ENCODE peak calls at places on chromosome 12, in eight cellular contexts. One of them, this sample, is unnamed.

GRCh38 chr12:26791328-26791791 is 41.6 kb downstream of the ITPR2 start:
- DNase-seq in fibroblast of the conjunctiva: no peak
- DNase-seq in effector memory CD4-positive, alpha-beta T cell: no peak
- DNase-seq in stimulated activated CD4-positive, alpha-beta T cell treated with anti-CD3 and anti-CD28 coated beads, TNF-alpha, amount 100 ng/mL, for 24 hours: no peak
- DNase-seq in heart left ventricle: no peak
- DNase-seq in stimulated activated effector memory CD8-positive, alpha-beta T cell treated with anti-CD3 and anti-CD28 coated beads, Interleukin-12 subunit alpha, Interleukin-12 subunit beta, amount 100 ng/mL, for 72 hours: no peak
- DNase-seq in putamen: peak
- DNase-seq in NCI-H460: no peak
- DNase-seq in this sample: no peak

GRCh38 chr12:15679146-15679545 is 110.0 kb downstream of the EPS8 start:
- DNase-seq in stimulated activated effector memory CD8-positive, alpha-beta T cell treated with anti-CD3 and anti-CD28 coated beads, Interleukin-12 subunit alpha, Interleukin-12 subunit beta, amount 100 ng/mL, for 72 hours: no peak
- DNase-seq in effector memory CD4-positive, alpha-beta T cell: no peak
- DNase-seq in fibroblast of the conjunctiva: no peak
- DNase-seq in putamen: no peak
- DNase-seq in stimulated activated CD4-positive, alpha-beta T cell treated with anti-CD3 and anti-CD28 coated beads, TNF-alpha, amount 100 ng/mL, for 24 hours: no peak
- DNase-seq in heart left ventricle: no peak
- DNase-seq in NCI-H460: no peak
- DNase-seq in this sample: no peak

GRCh38 chr12:89369166-89369565 is 16.9 kb upstream of the DUSP6 start:
- DNase-seq in fibroblast of the conjunctiva: no peak
- DNase-seq in stimulated activated effector memory CD8-positive, alpha-beta T cell treated with anti-CD3 and anti-CD28 coated beads, Interleukin-12 subunit alpha, Interleukin-12 subunit beta, amount 100 ng/mL, for 72 hours: no peak
- DNase-seq in putamen: no peak
- DNase-seq in effector memory CD4-positive, alpha-beta T cell: no peak
- DNase-seq in stimulated activated CD4-positive, alpha-beta T cell treated with anti-CD3 and anti-CD28 coated beads, TNF-alpha, amount 100 ng/mL, for 24 hours: no peak
- DNase-seq in NCI-H460: no peak
- DNase-seq in heart left ventricle: no peak
- DNase-seq in this sample: no peak

GRCh38 chr12:105961821-105962671 is 176.7 kb downstream of the NUAK1 start:
- DNase-seq in heart left ventricle: no peak
- DNase-seq in effector memory CD4-positive, alpha-beta T cell: no peak
- DNase-seq in stimulated activated effector memory CD8-positive, alpha-beta T cell treated with anti-CD3 and anti-CD28 coated beads, Interleukin-12 subunit alpha, Interleukin-12 subunit beta, amount 100 ng/mL, for 72 hours: no peak
- DNase-seq in fibroblast of the conjunctiva: no peak
- DNase-seq in putamen: no peak
- DNase-seq in stimulated activated CD4-positive, alpha-beta T cell treated with anti-CD3 and anti-CD28 coated beads, TNF-alpha, amount 100 ng/mL, for 24 hours: no peak
- DNase-seq in NCI-H460: no peak
- DNase-seq in this sample: no peak

GRCh38 chr12:3545121-3545796 is 54.3 kb downstream of the PRMT8 start:
- DNase-seq in NCI-H460: no peak
- DNase-seq in putamen: no peak
- DNase-seq in stimulated activated CD4-positive, alpha-beta T cell treated with anti-CD3 and anti-CD28 coated beads, TNF-alpha, amount 100 ng/mL, for 24 hours: no peak
- DNase-seq in effector memory CD4-positive, alpha-beta T cell: no peak
- DNase-seq in stimulated activated effector memory CD8-positive, alpha-beta T cell treated with anti-CD3 and anti-CD28 coated beads, Interleukin-12 subunit alpha, Interleukin-12 subunit beta, amount 100 ng/mL, for 72 hours: no peak
- DNase-seq in fibroblast of the conjunctiva: no peak
- DNase-seq in heart left ventricle: no peak
- DNase-seq in this sample: no peak

GRCh38 chr12:28268830-28269229 is 78.6 kb downstream of the CCDC91 start:
- DNase-seq in heart left ventricle: no peak
- DNase-seq in NCI-H460: no peak
- DNase-seq in stimulated activated CD4-positive, alpha-beta T cell treated with anti-CD3 and anti-CD28 coated beads, TNF-alpha, amount 100 ng/mL, for 24 hours: no peak
- DNase-seq in stimulated activated effector memory CD8-positive, alpha-beta T cell treated with anti-CD3 and anti-CD28 coated beads, Interleukin-12 subunit alpha, Interleukin-12 subunit beta, amount 100 ng/mL, for 72 hours: no peak
- DNase-seq in fibroblast of the conjunctiva: no peak
- DNase-seq in putamen: no peak
- DNase-seq in effector memory CD4-positive, alpha-beta T cell: no peak
- DNase-seq in this sample: no peak

GRCh38 chr12:55847603-55848329 is 5.0 kb upstream of the MMP19 start:
- DNase-seq in fibroblast of the conjunctiva: peak
- DNase-seq in stimulated activated effector memory CD8-positive, alpha-beta T cell treated with anti-CD3 and anti-CD28 coated beads, Interleukin-12 subunit alpha, Interleukin-12 subunit beta, amount 100 ng/mL, for 72 hours: no peak
- DNase-seq in effector memory CD4-positive, alpha-beta T cell: no peak
- DNase-seq in NCI-H460: no peak
- DNase-seq in stimulated activated CD4-positive, alpha-beta T cell treated with anti-CD3 and anti-CD28 coated beads, TNF-alpha, amount 100 ng/mL, for 24 hours: no peak
- DNase-seq in heart left ventricle: peak
- DNase-seq in putamen: peak
- DNase-seq in this sample: peak

GRCh38 chr12:114263031-114263825 is 142.7 kb downstream of the TBX5 start:
- DNase-seq in stimulated activated effector memory CD8-positive, alpha-beta T cell treated with anti-CD3 and anti-CD28 coated beads, Interleukin-12 subunit alpha, Interleukin-12 subunit beta, amount 100 ng/mL, for 72 hours: no peak
- DNase-seq in putamen: peak
- DNase-seq in NCI-H460: no peak
- DNase-seq in heart left ventricle: no peak
- DNase-seq in stimulated activated CD4-positive, alpha-beta T cell treated with anti-CD3 and anti-CD28 coated beads, TNF-alpha, amount 100 ng/mL, for 24 hours: no peak
- DNase-seq in fibroblast of the conjunctiva: no peak
- DNase-seq in effector memory CD4-positive, alpha-beta T cell: no peak
- DNase-seq in this sample: no peak

GRCh38 chr12:24943947-24944597 is 4.8 kb downstream of the BCAT1 start:
- DNase-seq in fibroblast of the conjunctiva: no peak
- DNase-seq in putamen: no peak
- DNase-seq in NCI-H460: no peak
- DNase-seq in effector memory CD4-positive, alpha-beta T cell: no peak
- DNase-seq in heart left ventricle: no peak
- DNase-seq in stimulated activated CD4-positive, alpha-beta T cell treated with anti-CD3 and anti-CD28 coated beads, TNF-alpha, amount 100 ng/mL, for 24 hours: no peak
- DNase-seq in stimulated activated effector memory CD8-positive, alpha-beta T cell treated with anti-CD3 and anti-CD28 coated beads, Interleukin-12 subunit alpha, Interleukin-12 subunit beta, amount 100 ng/mL, for 72 hours: no peak
- DNase-seq in this sample: no peak

GRCh38 chr12:71780207-71780822 is 25.7 kb downstream of the RAB21 start:
- DNase-seq in stimulated activated effector memory CD8-positive, alpha-beta T cell treated with anti-CD3 and anti-CD28 coated beads, Interleukin-12 subunit alpha, Interleukin-12 subunit beta, amount 100 ng/mL, for 72 hours: no peak
- DNase-seq in putamen: peak
- DNase-seq in stimulated activated CD4-positive, alpha-beta T cell treated with anti-CD3 and anti-CD28 coated beads, TNF-alpha, amount 100 ng/mL, for 24 hours: peak
- DNase-seq in heart left ventricle: peak
- DNase-seq in NCI-H460: peak
- DNase-seq in fibroblast of the conjunctiva: peak
- DNase-seq in effector memory CD4-positive, alpha-beta T cell: peak
- DNase-seq in this sample: peak

GRCh38 chr12:47087088-47087688 is 7.4 kb upstream of the AMIGO2 start:
- DNase-seq in stimulated activated CD4-positive, alpha-beta T cell treated with anti-CD3 and anti-CD28 coated beads, TNF-alpha, amount 100 ng/mL, for 24 hours: no peak
- DNase-seq in effector memory CD4-positive, alpha-beta T cell: no peak
- DNase-seq in fibroblast of the conjunctiva: no peak
- DNase-seq in putamen: no peak
- DNase-seq in heart left ventricle: no peak
- DNase-seq in NCI-H460: no peak
- DNase-seq in stimulated activated effector memory CD8-positive, alpha-beta T cell treated with anti-CD3 and anti-CD28 coated beads, Interleukin-12 subunit alpha, Interleukin-12 subunit beta, amount 100 ng/mL, for 72 hours: no peak
- DNase-seq in this sample: peak

GRCh38 chr12:886206-886605 is 63.3 kb downstream of the RAD52 start:
- DNase-seq in fibroblast of the conjunctiva: no peak
- DNase-seq in stimulated activated CD4-positive, alpha-beta T cell treated with anti-CD3 and anti-CD28 coated beads, TNF-alpha, amount 100 ng/mL, for 24 hours: no peak
- DNase-seq in putamen: no peak
- DNase-seq in effector memory CD4-positive, alpha-beta T cell: no peak
- DNase-seq in heart left ventricle: no peak
- DNase-seq in stimulated activated effector memory CD8-positive, alpha-beta T cell treated with anti-CD3 and anti-CD28 coated beads, Interleukin-12 subunit alpha, Interleukin-12 subunit beta, amount 100 ng/mL, for 72 hours: no peak
- DNase-seq in NCI-H460: no peak
- DNase-seq in this sample: no peak

GRCh38 chr12:89234324-89235114 is 117.8 kb downstream of the DUSP6 start:
- DNase-seq in fibroblast of the conjunctiva: no peak
- DNase-seq in putamen: no peak
- DNase-seq in heart left ventricle: no peak
- DNase-seq in stimulated activated CD4-positive, alpha-beta T cell treated with anti-CD3 and anti-CD28 coated beads, TNF-alpha, amount 100 ng/mL, for 24 hours: no peak
- DNase-seq in stimulated activated effector memory CD8-positive, alpha-beta T cell treated with anti-CD3 and anti-CD28 coated beads, Interleukin-12 subunit alpha, Interleukin-12 subunit beta, amount 100 ng/mL, for 72 hours: no peak
- DNase-seq in NCI-H460: no peak
- DNase-seq in effector memory CD4-positive, alpha-beta T cell: no peak
- DNase-seq in this sample: no peak

GRCh38 chr12:43348221-43348620 is 203.8 kb downstream of the ADAMTS20 start:
- DNase-seq in NCI-H460: no peak
- DNase-seq in putamen: no peak
- DNase-seq in stimulated activated effector memory CD8-positive, alpha-beta T cell treated with anti-CD3 and anti-CD28 coated beads, Interleukin-12 subunit alpha, Interleukin-12 subunit beta, amount 100 ng/mL, for 72 hours: no peak
- DNase-seq in fibroblast of the conjunctiva: no peak
- DNase-seq in effector memory CD4-positive, alpha-beta T cell: no peak
- DNase-seq in heart left ventricle: no peak
- DNase-seq in stimulated activated CD4-positive, alpha-beta T cell treated with anti-CD3 and anti-CD28 coated beads, TNF-alpha, amount 100 ng/mL, for 24 hours: no peak
- DNase-seq in this sample: no peak

GRCh38 chr12:67239061-67239460 is 30.1 kb upstream of the CAND1 start:
- DNase-seq in stimulated activated effector memory CD8-positive, alpha-beta T cell treated with anti-CD3 and anti-CD28 coated beads, Interleukin-12 subunit alpha, Interleukin-12 subunit beta, amount 100 ng/mL, for 72 hours: no peak
- DNase-seq in fibroblast of the conjunctiva: no peak
- DNase-seq in putamen: no peak
- DNase-seq in stimulated activated CD4-positive, alpha-beta T cell treated with anti-CD3 and anti-CD28 coated beads, TNF-alpha, amount 100 ng/mL, for 24 hours: no peak
- DNase-seq in NCI-H460: no peak
- DNase-seq in effector memory CD4-positive, alpha-beta T cell: no peak
- DNase-seq in heart left ventricle: no peak
- DNase-seq in this sample: no peak

GRCh38 chr12:15831315-15831993 is 42.3 kb upstream of the EPS8 start:
- DNase-seq in effector memory CD4-positive, alpha-beta T cell: no peak
- DNase-seq in fibroblast of the conjunctiva: no peak
- DNase-seq in stimulated activated effector memory CD8-positive, alpha-beta T cell treated with anti-CD3 and anti-CD28 coated beads, Interleukin-12 subunit alpha, Interleukin-12 subunit beta, amount 100 ng/mL, for 72 hours: no peak
- DNase-seq in putamen: no peak
- DNase-seq in heart left ventricle: no peak
- DNase-seq in NCI-H460: no peak
- DNase-seq in stimulated activated CD4-positive, alpha-beta T cell treated with anti-CD3 and anti-CD28 coated beads, TNF-alpha, amount 100 ng/mL, for 24 hours: no peak
- DNase-seq in this sample: no peak

GRCh38 chr12:93174048-93174447 is 203.7 kb upstream of the NUDT4 start:
- DNase-seq in fibroblast of the conjunctiva: peak
- DNase-seq in stimulated activated CD4-positive, alpha-beta T cell treated with anti-CD3 and anti-CD28 coated beads, TNF-alpha, amount 100 ng/mL, for 24 hours: no peak
- DNase-seq in heart left ventricle: peak
- DNase-seq in stimulated activated effector memory CD8-positive, alpha-beta T cell treated with anti-CD3 and anti-CD28 coated beads, Interleukin-12 subunit alpha, Interleukin-12 subunit beta, amount 100 ng/mL, for 72 hours: no peak
- DNase-seq in effector memory CD4-positive, alpha-beta T cell: no peak
- DNase-seq in NCI-H460: no peak
- DNase-seq in putamen: no peak
- DNase-seq in this sample: peak

GRCh38 chr12:8960185-8960584 is 10.7 kb upstream of the M6PR start:
- DNase-seq in stimulated activated CD4-positive, alpha-beta T cell treated with anti-CD3 and anti-CD28 coated beads, TNF-alpha, amount 100 ng/mL, for 24 hours: no peak
- DNase-seq in NCI-H460: no peak
- DNase-seq in fibroblast of the conjunctiva: no peak
- DNase-seq in heart left ventricle: no peak
- DNase-seq in stimulated activated effector memory CD8-positive, alpha-beta T cell treated with anti-CD3 and anti-CD28 coated beads, Interleukin-12 subunit alpha, Interleukin-12 subunit beta, amount 100 ng/mL, for 72 hours: no peak
- DNase-seq in putamen: no peak
- DNase-seq in effector memory CD4-positive, alpha-beta T cell: no peak
- DNase-seq in this sample: no peak

GRCh38 chr12:118645219-118645618 is 268.9 kb downstream of the SUDS3 start:
- DNase-seq in heart left ventricle: peak
- DNase-seq in effector memory CD4-positive, alpha-beta T cell: no peak
- DNase-seq in stimulated activated effector memory CD8-positive, alpha-beta T cell treated with anti-CD3 and anti-CD28 coated beads, Interleukin-12 subunit alpha, Interleukin-12 subunit beta, amount 100 ng/mL, for 72 hours: no peak
- DNase-seq in stimulated activated CD4-positive, alpha-beta T cell treated with anti-CD3 and anti-CD28 coated beads, TNF-alpha, amount 100 ng/mL, for 24 hours: no peak
- DNase-seq in putamen: no peak
- DNase-seq in NCI-H460: peak
- DNase-seq in fibroblast of the conjunctiva: no peak
- DNase-seq in this sample: peak

GRCh38 chr12:101019193-101019592 is 190.8 kb downstream of the SLC5A8 start:
- DNase-seq in putamen: no peak
- DNase-seq in effector memory CD4-positive, alpha-beta T cell: no peak
- DNase-seq in NCI-H460: no peak
- DNase-seq in heart left ventricle: no peak
- DNase-seq in fibroblast of the conjunctiva: no peak
- DNase-seq in stimulated activated CD4-positive, alpha-beta T cell treated with anti-CD3 and anti-CD28 coated beads, TNF-alpha, amount 100 ng/mL, for 24 hours: no peak
- DNase-seq in stimulated activated effector memory CD8-positive, alpha-beta T cell treated with anti-CD3 and anti-CD28 coated beads, Interleukin-12 subunit alpha, Interleukin-12 subunit beta, amount 100 ng/mL, for 72 hours: no peak
- DNase-seq in this sample: no peak

GRCh38 chr12:126607867-126608266 is 1542.6 kb downstream of the AACS start:
- DNase-seq in effector memory CD4-positive, alpha-beta T cell: no peak
- DNase-seq in stimulated activated CD4-positive, alpha-beta T cell treated with anti-CD3 and anti-CD28 coated beads, TNF-alpha, amount 100 ng/mL, for 24 hours: no peak
- DNase-seq in putamen: no peak
- DNase-seq in NCI-H460: no peak
- DNase-seq in fibroblast of the conjunctiva: no peak
- DNase-seq in stimulated activated effector memory CD8-positive, alpha-beta T cell treated with anti-CD3 and anti-CD28 coated beads, Interleukin-12 subunit alpha, Interleukin-12 subunit beta, amount 100 ng/mL, for 72 hours: no peak
- DNase-seq in heart left ventricle: no peak
- DNase-seq in this sample: no peak

GRCh38 chr12:113196996-113197395 is 11.5 kb downstream of the RITA1 start:
- DNase-seq in NCI-H460: peak
- DNase-seq in stimulated activated effector memory CD8-positive, alpha-beta T cell treated with anti-CD3 and anti-CD28 coated beads, Interleukin-12 subunit alpha, Interleukin-12 subunit beta, amount 100 ng/mL, for 72 hours: peak
- DNase-seq in heart left ventricle: peak
- DNase-seq in fibroblast of the conjunctiva: peak
- DNase-seq in effector memory CD4-positive, alpha-beta T cell: peak
- DNase-seq in putamen: peak
- DNase-seq in stimulated activated CD4-positive, alpha-beta T cell treated with anti-CD3 and anti-CD28 coated beads, TNF-alpha, amount 100 ng/mL, for 24 hours: peak
- DNase-seq in this sample: peak

GRCh38 chr12:53122961-53123468 is 19.7 kb downstream of the SOAT2 start:
- DNase-seq in heart left ventricle: peak
- DNase-seq in effector memory CD4-positive, alpha-beta T cell: no peak
- DNase-seq in NCI-H460: no peak
- DNase-seq in stimulated activated effector memory CD8-positive, alpha-beta T cell treated with anti-CD3 and anti-CD28 coated beads, Interleukin-12 subunit alpha, Interleukin-12 subunit beta, amount 100 ng/mL, for 72 hours: no peak
- DNase-seq in fibroblast of the conjunctiva: no peak
- DNase-seq in stimulated activated CD4-positive, alpha-beta T cell treated with anti-CD3 and anti-CD28 coated beads, TNF-alpha, amount 100 ng/mL, for 24 hours: no peak
- DNase-seq in putamen: peak
- DNase-seq in this sample: no peak

GRCh38 chr12:24561411-24561871 is 387.5 kb downstream of the BCAT1 start:
- DNase-seq in putamen: no peak
- DNase-seq in heart left ventricle: no peak
- DNase-seq in stimulated activated effector memory CD8-positive, alpha-beta T cell treated with anti-CD3 and anti-CD28 coated beads, Interleukin-12 subunit alpha, Interleukin-12 subunit beta, amount 100 ng/mL, for 72 hours: no peak
- DNase-seq in NCI-H460: no peak
- DNase-seq in fibroblast of the conjunctiva: no peak
- DNase-seq in effector memory CD4-positive, alpha-beta T cell: no peak
- DNase-seq in stimulated activated CD4-positive, alpha-beta T cell treated with anti-CD3 and anti-CD28 coated beads, TNF-alpha, amount 100 ng/mL, for 24 hours: no peak
- DNase-seq in this sample: peak

GRCh38 chr12:25135531-25136154 is 59.3 kb downstream of the DNAI7 start:
- DNase-seq in stimulated activated effector memory CD8-positive, alpha-beta T cell treated with anti-CD3 and anti-CD28 coated beads, Interleukin-12 subunit alpha, Interleukin-12 subunit beta, amount 100 ng/mL, for 72 hours: no peak
- DNase-seq in putamen: no peak
- DNase-seq in fibroblast of the conjunctiva: no peak
- DNase-seq in stimulated activated CD4-positive, alpha-beta T cell treated with anti-CD3 and anti-CD28 coated beads, TNF-alpha, amount 100 ng/mL, for 24 hours: peak
- DNase-seq in effector memory CD4-positive, alpha-beta T cell: no peak
- DNase-seq in NCI-H460: no peak
- DNase-seq in heart left ventricle: no peak
- DNase-seq in this sample: peak

GRCh38 chr12:51759175-51759574 is 89.3 kb downstream of the FIGNL2 start:
- DNase-seq in heart left ventricle: no peak
- DNase-seq in effector memory CD4-positive, alpha-beta T cell: no peak
- DNase-seq in putamen: no peak
- DNase-seq in NCI-H460: no peak
- DNase-seq in stimulated activated effector memory CD8-positive, alpha-beta T cell treated with anti-CD3 and anti-CD28 coated beads, Interleukin-12 subunit alpha, Interleukin-12 subunit beta, amount 100 ng/mL, for 72 hours: no peak
- DNase-seq in stimulated activated CD4-positive, alpha-beta T cell treated with anti-CD3 and anti-CD28 coated beads, TNF-alpha, amount 100 ng/mL, for 24 hours: no peak
- DNase-seq in fibroblast of the conjunctiva: no peak
- DNase-seq in this sample: peak

GRCh38 chr12:79155703-79156102 is 291.1 kb downstream of the SYT1 start:
- DNase-seq in effector memory CD4-positive, alpha-beta T cell: no peak
- DNase-seq in fibroblast of the conjunctiva: no peak
- DNase-seq in stimulated activated effector memory CD8-positive, alpha-beta T cell treated with anti-CD3 and anti-CD28 coated beads, Interleukin-12 subunit alpha, Interleukin-12 subunit beta, amount 100 ng/mL, for 72 hours: no peak
- DNase-seq in heart left ventricle: no peak
- DNase-seq in stimulated activated CD4-positive, alpha-beta T cell treated with anti-CD3 and anti-CD28 coated beads, TNF-alpha, amount 100 ng/mL, for 24 hours: no peak
- DNase-seq in NCI-H460: no peak
- DNase-seq in putamen: no peak
- DNase-seq in this sample: no peak

GRCh38 chr12:38144601-38145436 is 171.8 kb upstream of the ALG10B start:
- DNase-seq in heart left ventricle: no peak
- DNase-seq in fibroblast of the conjunctiva: no peak
- DNase-seq in effector memory CD4-positive, alpha-beta T cell: no peak
- DNase-seq in stimulated activated CD4-positive, alpha-beta T cell treated with anti-CD3 and anti-CD28 coated beads, TNF-alpha, amount 100 ng/mL, for 24 hours: no peak
- DNase-seq in stimulated activated effector memory CD8-positive, alpha-beta T cell treated with anti-CD3 and anti-CD28 coated beads, Interleukin-12 subunit alpha, Interleukin-12 subunit beta, amount 100 ng/mL, for 72 hours: no peak
- DNase-seq in putamen: no peak
- DNase-seq in NCI-H460: no peak
- DNase-seq in this sample: no peak

This sample was measured in SK-MEL-5.